ENCODE peak calls at places on chromosomes 12 and 14, in four cellular contexts. U, Z, Q and Y are unnamed samples.

GRCh38 chr14:40983604-40984003 is 623.1 kb upstream of the LRFN5 start:
- DNase-seq in U (no peak), Z (no peak), Q (no peak), Y (peak)

GRCh38 chr12:53023-53734 is 13.4 kb upstream of the IQSEC3 start:
- DNase-seq in U (no peak), Q (no peak), Z (no peak), Y (peak)

GRCh38 chr12:116241157-116241772 is 36.2 kb downstream of the MED13L start:
- DNase-seq in Q (no peak), U (no peak), Z (no peak), Y (peak)

GRCh38 chr14:41973178-41973577 is 366.5 kb downstream of the LRFN5 start:
- DNase-seq in Z (no peak), Q (no peak), U (no peak), Y (no peak)

GRCh38 chr12:14327717-14328116 is 37.8 kb upstream of the ATF7IP start:
- DNase-seq in Z (peak), Q (no peak), U (no peak), Y (no peak)

GRCh38 chr12:106446429-106447092 is 89.0 kb downstream of the POLR3B start:
- DNase-seq in Z (no peak), Q (no peak), U (no peak), Y (no peak)

GRCh38 chr14:103123634-103124500 is 606 bp downstream of the TNFAIP2 start:
- DNase-seq in Q (no peak), Z (peak), U (no peak), Y (peak)

GRCh38 chr12:27460471-27460978 is 14.0 kb downstream of the SMCO2 start:
- DNase-seq in Z (peak), U (peak), Q (no peak), Y (peak)

GRCh38 chr12:51639361-51639760 is 48.3 kb downstream of the SCN8A start:
- DNase-seq in Z (peak), U (no peak), Q (no peak), Y (peak)

GRCh38 chr12:90940872-90941499 is 14.0 kb downstream of the CCER1 start:
- DNase-seq in Q (peak), Z (peak), U (peak), Y (peak)

GRCh38 chr12:99809921-99810320 is 162.4 kb downstream of the GARIN6 start:
- DNase-seq in Z (no peak), Q (no peak), U (no peak), Y (no peak)

GRCh38 chr12:27142102-27142721 is 59.8 kb upstream of the C12orf71 start:
- DNase-seq in Q (peak), Z (peak), U (peak), Y (peak)

GRCh38 chr14:51302319-51303030 is 62.4 kb downstream of the TMX1 start:
- DNase-seq in Q (no peak), Z (no peak), U (peak), Y (peak)

GRCh38 chr12:109052097-109052414 is 320 bp upstream of the USP30 start:
- DNase-seq in U (no peak), Z (no peak), Q (no peak), Y (no peak)
- H3K9ac ChIP-seq in U (peak), Z (peak), Q (peak), Y (peak)

GRCh38 chr12:49644620-49644994 is 21.2 kb downstream of the PRPF40B start:
- DNase-seq in U (peak), Z (peak), Q (peak), Y (peak)
- H3K4me2 ChIP-seq in U (no peak), Z (no peak), Q (no peak), Y (no peak)

GRCh38 chr12:80937391-80938238 is at the start of gene LIN7A:
- DNase-seq in Z (peak), Q (peak), U (no peak), Y (no peak)

GRCh38 chr12:80938397-80938796 is 663 bp upstream of the LIN7A start:
- DNase-seq in Q (no peak), U (no peak), Z (no peak), Y (no peak)

GRCh38 chr12:80936353-80936641 is 1.4 kb downstream of the LIN7A start:
- DNase-seq in Z (no peak), Q (no peak), U (no peak), Y (no peak)

GRCh38 chr12:80935076-80935475 is 2.7 kb downstream of the LIN7A start:
- DNase-seq in Q (no peak), U (no peak), Z (no peak), Y (no peak)

DNA sequence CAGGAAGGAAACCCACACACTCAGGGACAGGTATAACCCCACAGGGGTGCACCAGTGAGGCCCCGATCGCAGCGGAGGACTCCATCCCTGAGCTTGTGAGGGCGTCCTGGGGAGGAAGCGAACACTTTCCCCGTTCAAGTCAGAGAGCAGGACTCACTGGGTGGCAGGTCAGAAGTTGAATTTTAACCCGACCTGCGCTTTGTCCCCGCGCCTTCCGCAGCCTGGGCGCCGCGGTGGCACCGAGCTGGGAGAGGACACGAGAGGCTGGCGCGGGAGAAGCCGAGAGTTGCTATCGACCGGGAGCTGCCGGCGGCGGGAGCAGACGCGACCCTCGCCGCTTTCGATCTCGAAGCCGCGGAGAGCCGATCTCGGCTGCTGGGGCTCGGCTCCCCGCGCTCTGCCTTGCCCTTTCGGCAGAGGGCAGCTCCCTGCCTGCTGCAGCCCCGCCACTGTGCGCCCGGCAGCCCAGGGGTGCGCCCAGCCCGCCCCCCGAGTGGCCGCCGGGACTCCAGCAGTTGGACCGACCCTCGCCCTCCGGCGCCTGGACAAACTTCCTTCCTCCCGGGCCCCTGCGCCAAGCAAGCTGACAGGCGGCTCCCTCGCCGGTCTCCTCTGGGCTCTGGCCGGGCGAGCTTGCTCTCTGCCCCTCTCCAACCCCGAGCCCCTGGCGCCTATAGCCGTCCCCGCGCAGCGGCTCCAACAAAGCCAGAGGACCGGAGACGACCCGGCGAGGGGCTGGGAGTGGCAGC is 918 bp downstream of the LIN7A start:
- DNase-seq in Z (peak), Q (peak), U (peak), Y (peak)
- H3K9ac ChIP-seq in Z (peak), Q (no peak), U (peak), Y (no peak)

DNA sequence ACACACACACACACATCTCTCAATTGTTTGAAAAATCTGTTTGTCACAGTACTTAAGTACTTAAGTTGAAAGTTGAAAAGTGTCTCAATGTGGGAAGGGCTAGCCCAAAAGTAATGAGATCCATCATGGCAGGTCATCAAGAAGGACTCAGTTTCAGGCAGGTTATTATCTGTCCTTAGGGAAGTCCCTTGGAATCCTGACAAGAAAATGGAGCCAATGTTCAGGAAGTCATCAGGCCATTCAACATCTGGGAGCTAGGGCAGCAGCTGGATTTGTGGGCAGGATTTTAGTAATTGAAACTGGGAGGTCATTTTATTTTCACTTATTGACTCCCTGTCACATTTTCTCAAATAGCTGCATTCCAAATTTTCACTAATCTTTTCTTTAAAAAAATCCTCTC is 56.1 kb downstream of the MSRB3 start:
- DNase-seq in Z (peak), Q (no peak), U (no peak), Y (no peak)
- H3K4me2 ChIP-seq in Z (no peak), Q (no peak), U (no peak), Y (no peak)

DNA sequence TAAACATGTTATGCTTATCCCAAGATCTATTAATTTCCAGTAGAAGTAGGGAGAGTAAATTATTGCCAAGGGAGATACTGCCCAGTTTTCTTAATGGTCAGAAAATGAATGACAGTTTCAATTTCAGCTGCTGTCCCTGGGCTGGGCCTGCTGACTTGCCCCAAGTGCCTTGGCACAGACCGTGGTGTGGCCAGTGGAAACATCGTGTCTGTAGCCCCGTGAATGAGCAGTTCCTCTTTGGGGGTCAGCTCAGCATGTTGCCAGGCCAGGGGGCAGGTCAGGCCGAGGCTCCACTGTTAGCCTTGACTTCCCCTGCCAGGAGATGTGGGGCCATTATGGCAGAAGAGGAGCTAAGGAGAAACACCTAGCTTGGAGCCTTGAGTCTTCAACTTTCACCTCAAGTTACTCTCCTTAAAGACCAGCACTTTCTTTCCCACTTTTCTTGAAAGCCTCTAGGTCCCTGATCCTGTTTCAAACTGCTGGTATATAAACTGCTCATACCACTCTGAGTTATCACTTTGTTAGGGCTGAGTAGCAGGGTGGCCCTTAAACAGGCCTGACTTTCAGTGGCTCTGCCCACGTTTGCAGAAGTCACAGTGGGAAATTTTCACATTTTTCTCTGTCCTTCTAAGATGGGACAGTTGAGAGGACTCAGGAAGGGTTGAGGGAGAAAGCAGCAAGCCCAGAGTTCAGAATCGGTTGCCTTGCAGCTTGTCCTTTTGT is 73.2 kb downstream of the SUSD6 start:
- DNase-seq in Q (no peak), Z (no peak), U (no peak), Y (no peak)
- H3K9ac ChIP-seq in Q (no peak), Z (no peak), U (no peak), Y (no peak)

DNA sequence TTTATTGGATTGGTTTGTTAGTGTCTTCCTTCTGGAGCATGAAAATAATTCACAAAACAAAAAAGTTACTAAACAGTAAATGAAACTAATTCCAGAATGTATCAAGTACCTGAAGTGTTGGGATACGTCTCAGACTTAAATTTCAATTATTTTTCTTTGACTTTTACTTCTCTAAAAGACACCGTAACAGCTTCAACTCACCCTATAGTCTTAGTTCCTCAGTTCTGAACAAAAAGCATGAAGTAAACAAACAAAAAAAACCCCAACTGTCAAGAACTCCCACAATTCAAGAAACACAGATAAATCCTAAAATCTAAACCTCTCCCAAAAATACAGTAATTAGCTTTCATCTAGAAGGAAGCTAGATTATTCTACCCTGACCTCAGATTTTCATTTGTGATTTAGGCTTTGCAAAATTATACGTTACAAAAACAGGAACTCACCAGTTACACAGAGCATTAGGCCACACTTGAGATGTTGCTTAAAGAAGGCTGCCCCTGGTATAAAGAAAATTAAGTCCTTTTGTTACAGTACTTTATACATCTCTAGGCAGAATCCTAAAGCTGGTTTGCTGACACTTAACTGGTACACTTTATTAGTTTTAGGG is 10.2 kb downstream of the HEATR5A start:
- DNase-seq in Q (no peak), Z (no peak), U (no peak), Y (no peak)
- H3K4me2 ChIP-seq in Q (no peak), Z (no peak), U (no peak), Y (no peak)

DNA sequence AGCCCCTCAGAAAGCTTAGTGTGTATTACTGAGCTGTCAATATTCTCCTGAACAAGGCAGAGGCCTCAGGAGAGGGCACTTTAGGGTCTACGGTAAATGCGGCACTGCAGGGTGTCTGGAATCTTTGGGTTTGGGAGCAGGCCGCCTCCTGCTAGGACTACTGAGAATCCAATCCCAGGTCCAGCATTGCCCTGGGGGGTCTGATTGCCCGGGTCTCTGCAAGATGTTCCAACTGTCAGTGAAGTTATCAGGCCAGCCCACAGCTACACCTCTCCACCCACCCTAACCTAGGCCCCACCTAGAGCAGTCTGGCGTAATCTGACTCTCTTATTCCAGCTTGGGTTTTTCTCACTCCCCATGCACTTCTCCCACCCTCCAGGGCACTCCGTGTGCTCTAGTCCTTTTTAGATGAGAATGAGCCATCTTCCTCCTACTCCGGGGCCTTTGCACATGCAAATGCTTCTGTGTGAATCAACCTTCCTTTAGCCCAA is 4.4 kb upstream of the ZFP36L1 start:
- DNase-seq in Z (no peak), Q (no peak), U (no peak), Y (no peak)
- H3K9ac ChIP-seq in Z (no peak), Q (no peak), U (no peak), Y (no peak)